ENCODE peak calls at places on chromosomes 12 and 14, in nine cellular contexts. One of them, this sample, is unnamed.

GRCh38 chr12:104751024-104751570 is 207.0 kb downstream of the SLC41A2 start:
- DNase-seq in GM23248: no peak
- DNase-seq in heart right ventricle: no peak
- DNase-seq in kidney: no peak
- DNase-seq in IMR-90: no peak
- DNase-seq in mammary epithelial cell: no peak
- DNase-seq in H9: peak; percentile 27
- DNase-seq in Peyer's patch: no peak
- DNase-seq in psoas muscle: no peak
- DNase-seq in this sample: no peak

GRCh38 chr12:46487567-46488131 is 115.1 kb upstream of the SLC38A2 start:
- DNase-seq in GM23248: no peak
- DNase-seq in heart right ventricle: no peak
- DNase-seq in kidney: no peak
- DNase-seq in IMR-90: no peak
- DNase-seq in mammary epithelial cell: no peak
- DNase-seq in H9: no peak
- DNase-seq in Peyer's patch: no peak
- DNase-seq in psoas muscle: no peak
- DNase-seq in this sample: no peak

GRCh38 chr14:98606041-98606640 is 665.9 kb downstream of the BCL11B start:
- DNase-seq in GM23248: no peak
- DNase-seq in heart right ventricle: no peak
- DNase-seq in kidney: no peak
- DNase-seq in IMR-90: no peak
- DNase-seq in mammary epithelial cell: no peak
- DNase-seq in H9: no peak
- DNase-seq in Peyer's patch: no peak
- DNase-seq in psoas muscle: no peak
- DNase-seq in this sample: no peak

GRCh38 chr14:23138173-23138535 is 19.1 kb upstream of the CEBPE start:
- DNase-seq in GM23248: peak; percentile 64
- DNase-seq in heart right ventricle: no peak
- DNase-seq in kidney: no peak
- DNase-seq in IMR-90: no peak
- DNase-seq in mammary epithelial cell: peak; percentile 78
- DNase-seq in H9: no peak
- DNase-seq in Peyer's patch: no peak
- DNase-seq in psoas muscle: no peak
- DNase-seq in this sample: no peak

GRCh38 chr14:90383731-90384542 is 12.9 kb upstream of the CALM1 start:
- DNase-seq in GM23248: peak; percentile 74
- DNase-seq in heart right ventricle: peak; percentile 57
- DNase-seq in kidney: peak; percentile 85
- DNase-seq in IMR-90: peak; percentile 46
- DNase-seq in mammary epithelial cell: no peak
- DNase-seq in H9: peak; percentile 60
- DNase-seq in Peyer's patch: peak; percentile 81
- DNase-seq in psoas muscle: peak; percentile 58
- DNase-seq in this sample: peak; percentile 76

GRCh38 chr14:101224356-101225115 is 321.0 kb upstream of the RTL1 start:
- DNase-seq in GM23248: no peak
- DNase-seq in heart right ventricle: no peak
- DNase-seq in kidney: no peak
- DNase-seq in IMR-90: no peak
- DNase-seq in mammary epithelial cell: no peak
- DNase-seq in H9: peak; percentile 26
- DNase-seq in Peyer's patch: no peak
- DNase-seq in psoas muscle: no peak
- DNase-seq in this sample: no peak

GRCh38 chr12:117761528-117762100 is 207.2 kb downstream of the KSR2 start:
- DNase-seq in GM23248: no peak
- DNase-seq in heart right ventricle: no peak
- DNase-seq in kidney: no peak
- DNase-seq in IMR-90: no peak
- DNase-seq in mammary epithelial cell: no peak
- DNase-seq in H9: no peak
- DNase-seq in Peyer's patch: no peak
- DNase-seq in psoas muscle: no peak
- DNase-seq in this sample: no peak

GRCh38 chr14:105537580-105538474 is 11.4 kb downstream of the TMEM121 start:
- DNase-seq in GM23248: peak; percentile 38
- DNase-seq in heart right ventricle: peak; percentile 54
- DNase-seq in kidney: peak; percentile 78
- DNase-seq in IMR-90: no peak
- DNase-seq in mammary epithelial cell: peak; percentile 19
- DNase-seq in H9: peak; percentile 52
- DNase-seq in Peyer's patch: peak; percentile 89
- DNase-seq in psoas muscle: peak; percentile 54
- DNase-seq in this sample: peak; percentile 19

GRCh38 chr12:119178544-119179334 is at the start of gene HSPB8:
- DNase-seq in GM23248: peak; percentile 94
- DNase-seq in heart right ventricle: peak; percentile 95
- DNase-seq in kidney: peak; percentile 96
- DNase-seq in IMR-90: peak; percentile 91
- DNase-seq in mammary epithelial cell: peak; percentile 2
- DNase-seq in H9: peak; percentile 89
- DNase-seq in Peyer's patch: peak; percentile 80
- DNase-seq in psoas muscle: peak; percentile 94
- DNase-seq in this sample: peak; percentile 97

GRCh38 chr12:46372131-46372851 is at the start of gene SLC38A2:
- DNase-seq in GM23248: peak; percentile 99
- DNase-seq in heart right ventricle: peak; percentile 97
- DNase-seq in kidney: peak; percentile 100
- DNase-seq in IMR-90: peak; percentile 90
- DNase-seq in mammary epithelial cell: peak; percentile 91
- DNase-seq in H9: peak; percentile 96
- DNase-seq in Peyer's patch: peak; percentile 99
- DNase-seq in psoas muscle: peak; percentile 97
- DNase-seq in this sample: peak; percentile 96

GRCh38 chr12:102438047-102438822 is 42.1 kb downstream of the IGF1 start:
- DNase-seq in GM23248: peak; percentile 43
- DNase-seq in heart right ventricle: no peak
- DNase-seq in kidney: no peak
- DNase-seq in IMR-90: peak; percentile 73
- DNase-seq in mammary epithelial cell: no peak
- DNase-seq in H9: no peak
- DNase-seq in Peyer's patch: no peak
- DNase-seq in psoas muscle: no peak
- DNase-seq in this sample: peak; percentile 38

GRCh38 chr14:100221419-100222218 is 17.3 kb upstream of the YY1 start:
- DNase-seq in GM23248: peak; percentile 82
- DNase-seq in heart right ventricle: peak; percentile 52
- DNase-seq in kidney: peak; percentile 82
- DNase-seq in IMR-90: peak; percentile 62
- DNase-seq in mammary epithelial cell: peak; percentile 61
- DNase-seq in H9: peak; percentile 77
- DNase-seq in Peyer's patch: peak; percentile 89
- DNase-seq in psoas muscle: no peak
- DNase-seq in this sample: peak; percentile 61

GRCh38 chr12:81329088-81329487 is 251.2 kb downstream of the ACSS3 start:
- DNase-seq in GM23248: peak; percentile 38
- DNase-seq in heart right ventricle: no peak
- DNase-seq in kidney: no peak
- DNase-seq in IMR-90: peak; percentile 2
- DNase-seq in mammary epithelial cell: peak; percentile 37
- DNase-seq in H9: peak; percentile 72
- DNase-seq in Peyer's patch: no peak
- DNase-seq in psoas muscle: no peak
- DNase-seq in this sample: peak; percentile 6

GRCh38 chr12:13428538-13429265 is 232.2 kb downstream of the EMP1 start:
- DNase-seq in GM23248: peak; percentile 46
- DNase-seq in heart right ventricle: no peak
- DNase-seq in kidney: no peak
- DNase-seq in IMR-90: no peak
- DNase-seq in mammary epithelial cell: no peak
- DNase-seq in H9: no peak
- DNase-seq in Peyer's patch: no peak
- DNase-seq in psoas muscle: no peak
- DNase-seq in this sample: no peak

GRCh38 chr12:111255261-111255660 is 113.6 kb downstream of the PHETA1 start:
- DNase-seq in GM23248: no peak
- DNase-seq in heart right ventricle: no peak
- DNase-seq in kidney: no peak
- DNase-seq in IMR-90: no peak
- DNase-seq in mammary epithelial cell: no peak
- DNase-seq in H9: no peak
- DNase-seq in Peyer's patch: no peak
- DNase-seq in psoas muscle: no peak
- DNase-seq in this sample: no peak

GRCh38 chr12:68975811-68976210 is 42.8 kb upstream of the CPM start:
- DNase-seq in GM23248: no peak
- DNase-seq in heart right ventricle: no peak
- DNase-seq in kidney: no peak
- DNase-seq in IMR-90: no peak
- DNase-seq in mammary epithelial cell: no peak
- DNase-seq in H9: no peak
- DNase-seq in Peyer's patch: no peak
- DNase-seq in psoas muscle: no peak
- DNase-seq in this sample: no peak

GRCh38 chr12:52673216-52673615 is 7.0 kb downstream of the KRT1 start:
- DNase-seq in GM23248: no peak
- DNase-seq in heart right ventricle: no peak
- DNase-seq in kidney: no peak
- DNase-seq in IMR-90: no peak
- DNase-seq in mammary epithelial cell: no peak
- DNase-seq in H9: no peak
- DNase-seq in Peyer's patch: no peak
- DNase-seq in psoas muscle: no peak
- DNase-seq in this sample: no peak

GRCh38 chr14:35696575-35696974 is 112.5 kb downstream of the RALGAPA1 start:
- DNase-seq in GM23248: no peak
- DNase-seq in heart right ventricle: no peak
- DNase-seq in kidney: no peak
- DNase-seq in IMR-90: no peak
- DNase-seq in mammary epithelial cell: no peak
- DNase-seq in H9: no peak
- DNase-seq in Peyer's patch: no peak
- DNase-seq in psoas muscle: no peak
- DNase-seq in this sample: no peak

GRCh38 chr14:28101992-28102391 is 664.6 kb upstream of the FOXG1 start:
- DNase-seq in GM23248: no peak
- DNase-seq in heart right ventricle: no peak
- DNase-seq in kidney: no peak
- DNase-seq in IMR-90: no peak
- DNase-seq in mammary epithelial cell: no peak
- DNase-seq in H9: no peak
- DNase-seq in Peyer's patch: no peak
- DNase-seq in psoas muscle: no peak
- DNase-seq in this sample: peak; percentile 57
- H3K9me3 ChIP-seq in GM23248: no peaks in the 10 kb centered on the region
- H3K9me3 ChIP-seq in heart right ventricle: no peaks in the 10 kb centered on the region
- H3K9me3 ChIP-seq in kidney: no peaks in the 10 kb centered on the region
- H3K9me3 ChIP-seq in IMR-90: peaks cover 4% of the 10 kb centered on the region
- H3K9me3 ChIP-seq in mammary epithelial cell: peaks cover 29% of the 10 kb centered on the region
- H3K9me3 ChIP-seq in H9: no peaks in the 10 kb centered on the region
- H3K9me3 ChIP-seq in Peyer's patch: no peaks in the 10 kb centered on the region
- H3K9me3 ChIP-seq in psoas muscle: no peaks in the 10 kb centered on the region
- H3K9me3 ChIP-seq in this sample: no peaks in the 10 kb centered on the region

GRCh38 chr14:92971601-92972180 is 48.7 kb downstream of the CHGA start:
- DNase-seq in GM23248: no peak
- DNase-seq in heart right ventricle: no peak
- DNase-seq in kidney: peak; percentile 65
- DNase-seq in IMR-90: no peak
- DNase-seq in mammary epithelial cell: no peak
- DNase-seq in H9: no peak
- DNase-seq in Peyer's patch: no peak
- DNase-seq in psoas muscle: peak; percentile 2
- DNase-seq in this sample: no peak
- H3K27ac ChIP-seq in GM23248: no peak overlapping the region
- H3K27ac ChIP-seq in heart right ventricle: no peak overlapping the region
- H3K27ac ChIP-seq in kidney: no peak overlapping the region
- H3K27ac ChIP-seq in IMR-90: no peak overlapping the region
- H3K27ac ChIP-seq in mammary epithelial cell: no peak overlapping the region
- H3K27ac ChIP-seq in H9: no peak overlapping the region
- H3K27ac ChIP-seq in Peyer's patch: no peak overlapping the region
- H3K27ac ChIP-seq in psoas muscle: no peak overlapping the region
- H3K27ac ChIP-seq in this sample: no peak overlapping the region

DNA sequence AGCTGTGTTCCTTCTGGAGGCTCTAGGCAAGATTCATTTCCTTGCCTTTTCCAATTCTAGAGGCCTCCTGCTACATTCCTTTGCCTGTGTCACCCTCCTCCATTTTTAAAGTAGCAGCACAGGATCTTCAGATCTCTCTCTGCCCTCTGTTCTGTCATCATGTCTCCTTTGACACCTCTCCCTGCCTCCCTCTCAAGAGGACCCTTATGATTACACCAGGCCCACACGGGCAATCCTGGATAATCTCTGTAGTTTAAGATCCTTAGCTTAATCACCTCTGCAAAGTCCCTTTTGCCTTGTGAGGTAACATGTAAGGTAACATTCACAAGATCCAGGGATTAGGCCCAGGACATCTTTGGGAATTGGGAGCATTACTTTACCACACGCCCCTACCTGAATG is 155.2 kb downstream of the SYNE2 start:
- DNase-seq in GM23248: no peak
- DNase-seq in heart right ventricle: no peak
- DNase-seq in kidney: no peak
- DNase-seq in IMR-90: no peak
- DNase-seq in mammary epithelial cell: no peak
- DNase-seq in H9: no peak
- DNase-seq in Peyer's patch: no peak
- DNase-seq in psoas muscle: no peak
- DNase-seq in this sample: peak; percentile 67
- H3K4me1 ChIP-seq in GM23248: no peaks in the 10 kb centered on the region
- H3K4me1 ChIP-seq in heart right ventricle: no peaks in the 10 kb centered on the region
- H3K4me1 ChIP-seq in kidney: no peaks in the 10 kb centered on the region
- H3K4me1 ChIP-seq in IMR-90: no peaks in the 10 kb centered on the region
- H3K4me1 ChIP-seq in mammary epithelial cell: no peaks in the 10 kb centered on the region
- H3K4me1 ChIP-seq in H9: no peaks in the 10 kb centered on the region
- H3K4me1 ChIP-seq in Peyer's patch: no peaks in the 10 kb centered on the region
- H3K4me1 ChIP-seq in psoas muscle: no peaks in the 10 kb centered on the region
- H3K4me1 ChIP-seq in this sample: peaks cover 21% of the 10 kb centered on the region

DNA sequence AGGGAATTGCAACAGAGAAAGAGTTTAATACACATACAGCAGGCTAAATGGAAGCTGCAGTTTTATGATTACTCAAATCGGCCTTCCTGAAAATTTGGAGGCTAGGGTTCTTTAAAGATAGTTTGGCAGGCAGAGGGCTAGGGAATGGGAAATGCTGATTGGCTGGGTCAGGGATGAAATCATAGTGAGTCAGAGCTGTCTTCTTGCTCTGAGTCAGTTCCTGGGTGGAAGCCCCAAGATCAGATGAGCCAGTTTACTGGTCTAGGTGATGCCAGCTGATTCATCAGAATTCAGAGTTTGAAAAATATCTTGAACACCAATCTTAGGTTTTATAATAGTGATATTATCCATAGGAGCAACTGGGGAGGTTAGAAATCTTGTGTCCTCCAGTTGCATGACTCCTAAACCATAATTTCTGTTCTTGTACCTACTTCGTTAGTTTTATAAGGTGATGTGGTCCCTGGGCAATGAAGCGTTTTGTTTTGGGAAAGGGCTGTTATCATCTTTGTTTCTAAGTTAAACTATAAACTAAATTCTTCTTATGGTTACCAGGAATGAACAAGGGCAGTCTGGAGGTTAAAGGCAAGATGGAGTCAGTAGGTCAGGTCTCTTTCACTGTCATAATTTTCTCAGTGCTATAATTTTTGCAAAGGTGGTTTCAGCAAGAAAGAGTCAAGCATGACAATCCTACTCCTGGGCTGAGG is 257.8 kb upstream of the CCDC196 start:
- DNase-seq in GM23248: peak; percentile 55
- DNase-seq in heart right ventricle: no peak
- DNase-seq in kidney: no peak
- DNase-seq in IMR-90: no peak
- DNase-seq in mammary epithelial cell: peak; percentile 86
- DNase-seq in H9: no peak
- DNase-seq in Peyer's patch: no peak
- DNase-seq in psoas muscle: no peak
- DNase-seq in this sample: no peak
- H3K9me3 ChIP-seq in GM23248: no peaks in the 10 kb centered on the region
- H3K9me3 ChIP-seq in heart right ventricle: no peaks in the 10 kb centered on the region
- H3K9me3 ChIP-seq in kidney: no peaks in the 10 kb centered on the region
- H3K9me3 ChIP-seq in IMR-90: peaks cover 16% of the 10 kb centered on the region
- H3K9me3 ChIP-seq in mammary epithelial cell: no peaks in the 10 kb centered on the region
- H3K9me3 ChIP-seq in H9: no peaks in the 10 kb centered on the region
- H3K9me3 ChIP-seq in Peyer's patch: no peaks in the 10 kb centered on the region
- H3K9me3 ChIP-seq in psoas muscle: no peaks in the 10 kb centered on the region
- H3K9me3 ChIP-seq in this sample: no peaks in the 10 kb centered on the region